ENCODE peak calls at places on chromosomes 7 and 10, in ten cellular contexts. Y is fibroblast of lung; A is OCI-LY7; I is ovary; E is right lobe of liver; L is A549; G is CD8-positive, alpha-beta T cell; Q is ascending aorta; Z is spleen; B is colonic mucosa. X is an unnamed sample. For H3K4me1, the result is how much of the 10 kb centered on the place peaks cover.

GRCh38 chr7:27992092-27992491 is 188.5 kb downstream of the JAZF1 start:
- DNase-seq in Y (peak), A (no peak), I (no peak), E (no peak), L (no peak), G (no peak), Q (no peak), Z (no peak), B (no peak), X (no peak)

GRCh38 chr10:98950106-98950505 is 285.5 kb downstream of the HPSE2 start:
- DNase-seq in Y (no peak), A (no peak), I (no peak), E (no peak), L (no peak), G (no peak), Q (no peak), Z (no peak), B (no peak), X (no peak)

GRCh38 chr7:102395958-102396709 is at the start of gene PRKRIP1:
- DNase-seq in Y (peak), A (peak), I (peak), E (peak), L (peak), G (peak), Q (peak), Z (peak), B (peak), X (peak)

GRCh38 chr7:105674200-105675030 is 93.1 kb upstream of the EFCAB10 start:
- DNase-seq in Y (no peak), A (no peak), I (no peak), E (peak), L (no peak), G (no peak), Q (no peak), Z (no peak), B (no peak), X (no peak)

GRCh38 chr7:138064856-138065357 is 11.4 kb upstream of the AKR1D1 start:
- DNase-seq in Y (no peak), A (no peak), I (no peak), E (peak), L (no peak), G (no peak), Q (no peak), Z (no peak), B (no peak), X (no peak)

GRCh38 chr10:17547026-17547425 is 70.1 kb downstream of the HACD1 start:
- DNase-seq in Y (peak), A (no peak), I (no peak), E (no peak), L (no peak), G (no peak), Q (no peak), Z (no peak), B (no peak), X (no peak)

GRCh38 chr10:14751576-14752330 is 22.9 kb downstream of the FAM107B start:
- DNase-seq in Y (no peak), A (peak), I (peak), E (no peak), L (no peak), G (no peak), Q (no peak), Z (no peak), B (peak), X (peak)

GRCh38 chr7:5417106-5418071 is 6.2 kb downstream of the TNRC18 start:
- DNase-seq in Y (peak), A (no peak), I (no peak), E (no peak), L (no peak), G (no peak), Q (no peak), Z (no peak), B (peak), X (no peak)

GRCh38 chr10:118581340-118581739 is 14.1 kb downstream of the PRLHR start:
- DNase-seq in Y (no peak), A (no peak), I (no peak), E (no peak), L (no peak), G (no peak), Q (no peak), Z (no peak), B (no peak), X (no peak)

DNA sequence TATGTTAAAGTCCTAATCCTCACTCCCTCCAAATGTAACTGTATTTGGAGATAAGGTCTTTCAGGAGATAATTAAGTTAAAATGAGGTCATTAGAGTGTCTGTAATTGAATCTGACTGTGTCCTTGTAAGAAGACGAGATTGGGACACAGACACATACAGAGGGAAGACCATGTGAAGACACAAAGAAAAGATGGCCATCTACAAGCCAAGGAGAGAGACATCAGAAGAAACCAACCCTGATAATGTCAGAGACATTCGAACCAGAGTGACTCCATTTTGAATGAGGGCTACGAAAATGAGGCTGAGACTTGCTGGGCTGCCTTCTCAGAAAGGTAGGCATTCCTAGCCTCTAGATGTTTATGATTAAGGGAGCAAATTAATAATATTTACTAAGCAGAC is 542 bp upstream of the SAMD9L start:
- DNase-seq in Y (no peak), A (no peak), I (no peak), E (no peak), L (no peak), G (no peak), Q (no peak), Z (no peak), B (no peak), X (no peak)
- H3K4me3 ChIP-seq in Y (peak), A (peak), I (no peak), E (no peak), L (peak), G (peak), Q (peak), Z (no peak), B (no peak), X (peak)

GRCh38 chr10:87660484-87661133 is 931 bp downstream of the PAPSS2 start:
- DNase-seq in Y (peak), A (no peak), I (peak), E (no peak), L (no peak), G (no peak), Q (no peak), Z (no peak), B (peak), X (no peak)
- H3K4me1 ChIP-seq in Y (under half), A (under half), I (under half), E (under half), L (under half), G (under half), Q (under half), Z (under half), B (under half), X (under half)

GRCh38 chr10:1043532-1043995 is 5.4 kb downstream of the IDI1 start:
- DNase-seq in Y (no peak), A (peak), I (no peak), E (peak), L (no peak), G (no peak), Q (no peak), Z (peak), B (peak), X (peak)
- H3K4me3 ChIP-seq in Y (no peak), A (peak), I (no peak), E (no peak), L (no peak), G (peak), Q (no peak), Z (peak), B (no peak), X (peak)

GRCh38 chr7:55567495-55568070 is 4.7 kb downstream of the VOPP1 start:
- DNase-seq in Y (no peak), A (no peak), I (no peak), E (no peak), L (no peak), G (no peak), Q (no peak), Z (no peak), B (peak), X (no peak)
- H3K4me1 ChIP-seq in Y (under half), A (half or more), I (under half), E (under half), L (under half), G (under half), Q (under half), Z (half or more), B (under half), X (under half)

DNA sequence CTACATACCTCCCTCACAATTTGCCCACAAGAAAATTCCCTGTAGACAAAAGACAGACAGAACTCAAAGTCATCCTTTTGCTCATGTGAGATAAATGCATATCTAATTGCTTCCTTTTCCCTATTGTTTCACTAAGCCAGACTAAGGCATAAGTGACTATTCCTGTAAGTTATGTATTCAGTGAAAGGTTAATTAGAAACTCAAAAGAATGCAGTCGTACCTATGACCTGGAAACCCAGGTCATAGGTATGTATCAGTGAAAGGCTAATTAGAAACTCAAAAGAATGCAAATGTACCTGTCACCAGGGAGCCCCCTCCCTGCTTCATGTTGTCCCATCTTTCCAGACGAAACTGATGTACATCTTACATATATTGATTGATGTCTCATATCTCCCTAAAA is 10.3 kb upstream of the GARS1 start:
- DNase-seq in Y (no peak), A (no peak), I (no peak), E (no peak), L (no peak), G (no peak), Q (no peak), Z (no peak), B (no peak), X (no peak)
- H3K4me3 ChIP-seq in Y (no peak), A (no peak), I (no peak), E (no peak), L (no peak), G (no peak), Q (no peak), Z (no peak), B (no peak), X (no peak)

GRCh38 chr7:13017881-13018280 is 330.4 kb downstream of the ARL4A start:
- DNase-seq in Y (peak), A (no peak), I (no peak), E (no peak), L (no peak), G (no peak), Q (no peak), Z (no peak), B (no peak), X (no peak)
- H3K4me1 ChIP-seq in Y (under half), A (under half), I (under half), E (under half), L (under half), G (under half), Q (under half), Z (under half), B (under half), X (under half)

DNA sequence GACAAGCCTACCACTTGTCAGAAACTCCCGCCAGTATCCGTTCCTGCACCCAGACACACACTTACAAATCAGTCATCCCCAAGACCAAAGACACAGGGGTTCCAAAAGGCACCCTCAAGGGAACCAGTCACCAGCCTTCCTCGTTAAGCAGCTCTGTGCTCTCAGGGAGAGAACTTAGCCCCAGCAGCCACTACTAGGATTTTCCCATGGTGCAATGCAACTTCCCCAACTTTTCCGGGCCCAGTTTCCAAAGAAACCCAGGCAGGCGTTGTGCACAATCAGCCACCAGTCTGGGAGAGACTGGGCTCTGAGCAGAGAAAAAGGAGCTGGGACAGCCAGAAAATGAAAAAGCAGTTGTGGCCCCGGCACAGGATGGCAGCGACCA is 1.2 kb downstream of the DLG5 start:
- DNase-seq in Y (peak), A (no peak), I (peak), E (no peak), L (no peak), G (no peak), Q (no peak), Z (no peak), B (peak), X (no peak)
- H3K4me3 ChIP-seq in Y (peak), A (no peak), I (peak), E (peak), L (peak), G (no peak), Q (peak), Z (peak), B (peak), X (peak)

GRCh38 chr7:130899071-130899451 is 165.1 kb upstream of the KLF14 start:
- DNase-seq in Y (no peak), A (no peak), I (no peak), E (no peak), L (no peak), G (no peak), Q (no peak), Z (no peak), B (no peak), X (no peak)
- H3K4me1 ChIP-seq in Y (half or more), A (under half), I (under half), E (under half), L (half or more), G (under half), Q (under half), Z (half or more), B (under half), X (half or more)

GRCh38 chr7:124839687-124840086 is 74.1 kb upstream of the GPR37 start:
- DNase-seq in Y (no peak), A (no peak), I (no peak), E (no peak), L (no peak), G (no peak), Q (no peak), Z (no peak), B (no peak), X (no peak)
- H3K4me3 ChIP-seq in Y (no peak), A (no peak), I (no peak), E (no peak), L (no peak), G (no peak), Q (no peak), Z (no peak), B (no peak), X (no peak)

GRCh38 chr7:47484457-47484856 is 97.5 kb downstream of the TNS3 start:
- DNase-seq in Y (no peak), A (no peak), I (no peak), E (no peak), L (no peak), G (no peak), Q (no peak), Z (peak), B (no peak), X (no peak)
- H3K4me1 ChIP-seq in Y (under half), A (under half), I (under half), E (under half), L (half or more), G (under half), Q (under half), Z (half or more), B (under half), X (under half)

X was measured in psoas muscle.